ENCODE peak calls at places on chromosomes 5 and 9, in five cellular contexts. X is fibroblast of pulmonary artery, J is choroid plexus epithelial cell, S is A549, T is AG09319. O is an unnamed sample.

GRCh38 chr9:123725389-123725788 is 204.5 kb downstream of the DENND1A start:
- DNase-seq in X (no peak), J (peak), S (no peak), T (peak), O (no peak)

GRCh38 chr9:13569706-13570423 is 290.4 kb upstream of the MPDZ start:
- DNase-seq in X (peak), J (no peak), S (no peak), T (no peak), O (no peak)

GRCh38 chr5:92838253-92838652 is 742.8 kb downstream of the NR2F1-AS1 start:
- DNase-seq in X (peak), J (peak), S (peak), T (no peak), O (no peak)

GRCh38 chr9:13267743-13268142 is 11.7 kb downstream of the MPDZ start:
- DNase-seq in X (peak), J (peak), S (peak), T (no peak), O (no peak)

GRCh38 chr9:136310273-136311030 is 6.6 kb upstream of the CCDC187 start:
- DNase-seq in X (no peak), J (no peak), S (no peak), T (no peak), O (no peak)

GRCh38 chr5:171462928-171463843 is 43.7 kb downstream of the FGF18 start:
- DNase-seq in X (no peak), J (no peak), S (no peak), T (no peak), O (no peak)

GRCh38 chr5:141869514-141869913 is 8.7 kb downstream of the PCDH1 start:
- DNase-seq in X (no peak), J (no peak), S (no peak), T (no peak), O (no peak)

GRCh38 chr9:13284011-13284410 is 4.5 kb upstream of the MPDZ start:
- DNase-seq in X (no peak), J (peak), S (no peak), T (no peak), O (no peak)

GRCh38 chr5:160260881-160261815 is 31.8 kb downstream of the FABP6 start:
- DNase-seq in X (peak), J (peak), S (no peak), T (no peak), O (no peak)

GRCh38 chr9:74951725-74952151 is 974 bp downstream of the C9orf40 start:
- DNase-seq in X (peak), J (peak), S (peak), T (no peak), O (peak)

GRCh38 chr5:68894673-68895072 is 199.1 kb upstream of the SLC30A5 start:
- DNase-seq in X (no peak), J (peak), S (no peak), T (no peak), O (no peak)

GRCh38 chr5:135691116-135691515 is 112.3 kb upstream of the CXCL14 start:
- DNase-seq in X (no peak), J (no peak), S (no peak), T (no peak), O (no peak)

GRCh38 chr9:17219261-17219660 is 84.4 kb downstream of the CNTLN start:
- DNase-seq in X (peak), J (peak), S (peak), T (no peak), O (no peak)
- TF ChIP-seq CTCF in X (peak), J (peak), S (peak), T (peak), O (no peak)

GRCh38 chr5:98749046-98749445 is 24.4 kb upstream of the RGMB start:
- DNase-seq in X (no peak), J (no peak), S (no peak), T (no peak), O (no peak)

GRCh38 chr5:98755406-98755805 is 18.1 kb upstream of the RGMB start:
- DNase-seq in X (no peak), J (no peak), S (no peak), T (peak), O (no peak)

GRCh38 chr5:98753507-98753906 is 20.0 kb upstream of the RGMB start:
- DNase-seq in X (no peak), J (no peak), S (no peak), T (no peak), O (no peak)

DNA sequence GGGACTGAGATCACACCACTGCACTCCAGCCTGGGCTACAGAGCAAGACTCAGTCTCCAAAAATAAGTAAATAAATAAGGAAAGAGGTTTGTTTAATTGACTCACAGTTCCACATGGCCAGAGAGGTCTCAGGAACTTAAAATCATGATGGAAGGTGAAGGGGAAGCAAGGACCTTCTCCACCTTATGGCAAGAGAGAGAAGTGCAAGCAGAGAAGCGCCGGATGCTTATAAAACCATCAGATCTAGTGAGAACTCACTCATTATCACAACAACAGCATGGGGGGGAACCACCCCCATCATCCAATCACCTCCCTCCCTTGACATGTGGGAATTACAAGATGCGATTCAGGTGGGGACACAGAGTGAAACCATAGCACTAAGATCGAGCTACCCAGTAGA is 22.8 kb upstream of the RGMB start:
- DNase-seq in X (peak), J (peak), S (no peak), T (no peak), O (no peak)
- TF ChIP-seq CTCF in X (peak), J (peak), S (peak), T (no peak), O (no peak)

DNA sequence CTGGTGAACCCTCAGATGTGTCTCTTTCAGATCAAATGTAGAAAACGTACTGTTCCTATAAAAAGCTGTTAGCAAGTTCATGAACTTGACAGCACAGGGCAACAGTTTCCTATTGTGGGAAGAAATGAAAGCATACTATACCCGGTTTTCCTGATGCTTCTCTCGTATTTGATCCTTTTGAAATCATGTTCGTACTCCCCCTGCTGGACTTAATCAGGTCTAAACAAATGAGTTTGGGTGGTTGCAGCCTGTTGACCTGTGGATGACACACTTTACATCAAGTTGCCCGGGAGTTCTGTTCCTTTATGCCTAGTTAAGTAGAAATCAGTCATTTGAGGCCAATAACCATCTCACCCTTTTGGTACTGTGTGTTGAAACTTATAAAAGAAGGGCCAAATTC is 1992.3 kb downstream of the MAT2B start:
- DNase-seq in X (peak), J (peak), S (peak), T (no peak), O (no peak)
- TF ChIP-seq CTCF in X (no peak), J (peak), S (peak), T (no peak), O (no peak)

GRCh38 chr9:35054185-35054835 is 18.1 kb downstream of the VCP start:
- DNase-seq in X (no peak), J (no peak), S (no peak), T (no peak), O (no peak)

GRCh38 chr9:35056571-35057270 is 15.7 kb downstream of the VCP start:
- DNase-seq in X (no peak), J (no peak), S (no peak), T (no peak), O (no peak)

GRCh38 chr9:35054871-35055644 is 17.4 kb downstream of the VCP start:
- DNase-seq in X (no peak), J (no peak), S (no peak), T (no peak), O (no peak)

GRCh38 chr9:35048521-35048920 is 23.9 kb downstream of the VCP start:
- DNase-seq in X (no peak), J (no peak), S (no peak), T (no peak), O (no peak)

DNA sequence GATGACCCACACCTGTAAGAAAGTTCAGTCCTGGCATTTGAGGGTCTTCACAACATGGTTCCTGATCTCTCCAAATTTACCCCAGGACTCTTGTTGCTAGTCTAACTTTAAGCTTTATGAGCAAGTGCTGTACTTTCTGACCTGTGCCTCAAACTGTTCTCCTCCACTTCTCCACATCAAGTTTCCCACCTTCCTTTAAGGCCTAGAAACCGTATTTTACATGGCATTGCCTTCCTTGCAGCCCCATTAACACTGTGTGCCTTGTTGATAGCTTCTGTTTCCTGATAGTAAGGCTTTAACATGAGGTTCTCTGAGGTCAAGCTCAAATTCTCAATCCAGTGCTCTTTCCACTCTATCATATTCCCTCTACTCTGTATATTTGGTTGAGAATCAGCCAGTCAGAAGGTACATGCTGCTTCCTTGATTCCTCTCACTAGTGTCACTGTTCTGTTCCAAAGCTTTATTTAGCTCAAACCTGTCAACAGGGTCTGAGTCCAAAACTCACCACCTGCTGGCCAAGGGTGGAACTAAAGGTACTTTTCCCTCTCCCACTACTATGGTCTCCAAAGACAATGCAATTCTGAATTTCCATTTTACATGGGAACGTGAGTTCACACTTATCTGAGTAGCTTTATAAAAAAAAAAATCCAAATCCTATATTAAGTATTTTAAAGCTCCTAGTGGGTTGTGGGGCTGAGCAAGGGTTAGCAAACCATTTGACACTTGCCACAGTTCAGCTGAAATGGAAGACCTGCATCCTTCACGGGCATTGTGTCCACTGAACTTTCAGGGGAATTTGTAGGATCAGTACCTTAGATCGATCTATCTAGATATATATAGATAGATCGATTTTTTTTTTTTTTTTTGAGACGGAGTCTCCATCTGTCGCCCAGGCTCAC is 21.1 kb downstream of the VCP start:
- DNase-seq in X (peak), J (peak), S (peak), T (no peak), O (no peak)
- TF ChIP-seq CTCF in X (peak), J (peak), S (peak), T (peak), O (no peak)

GRCh38 chr5:64273276-64273675 is 107.6 kb downstream of the RNF180 start:
- DNase-seq in X (no peak), J (no peak), S (no peak), T (no peak), O (no peak)

DNA sequence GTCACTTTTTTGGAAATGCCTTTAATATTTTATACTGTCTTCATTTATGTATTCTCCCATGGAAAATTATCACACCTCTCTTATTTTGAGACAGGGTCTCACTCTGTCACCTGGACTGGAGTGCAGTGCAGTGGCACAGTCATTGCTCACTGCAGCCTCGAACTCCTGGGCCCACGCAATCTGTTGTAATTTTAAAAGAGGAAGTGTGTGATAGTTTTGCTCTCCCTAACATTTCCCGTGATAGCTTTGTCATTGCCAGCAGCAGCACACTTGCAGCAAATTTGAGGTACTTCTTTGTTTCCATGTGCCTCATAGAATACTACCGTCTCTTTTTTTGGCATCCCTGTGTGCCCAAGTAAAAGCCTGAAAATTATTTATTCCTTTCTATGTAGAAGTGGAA is 103.5 kb downstream of the RNF180 start:
- DNase-seq in X (no peak), J (no peak), S (no peak), T (no peak), O (no peak)
- TF ChIP-seq CTCF in X (no peak), J (no peak), S (no peak), T (no peak), O (no peak)

DNA sequence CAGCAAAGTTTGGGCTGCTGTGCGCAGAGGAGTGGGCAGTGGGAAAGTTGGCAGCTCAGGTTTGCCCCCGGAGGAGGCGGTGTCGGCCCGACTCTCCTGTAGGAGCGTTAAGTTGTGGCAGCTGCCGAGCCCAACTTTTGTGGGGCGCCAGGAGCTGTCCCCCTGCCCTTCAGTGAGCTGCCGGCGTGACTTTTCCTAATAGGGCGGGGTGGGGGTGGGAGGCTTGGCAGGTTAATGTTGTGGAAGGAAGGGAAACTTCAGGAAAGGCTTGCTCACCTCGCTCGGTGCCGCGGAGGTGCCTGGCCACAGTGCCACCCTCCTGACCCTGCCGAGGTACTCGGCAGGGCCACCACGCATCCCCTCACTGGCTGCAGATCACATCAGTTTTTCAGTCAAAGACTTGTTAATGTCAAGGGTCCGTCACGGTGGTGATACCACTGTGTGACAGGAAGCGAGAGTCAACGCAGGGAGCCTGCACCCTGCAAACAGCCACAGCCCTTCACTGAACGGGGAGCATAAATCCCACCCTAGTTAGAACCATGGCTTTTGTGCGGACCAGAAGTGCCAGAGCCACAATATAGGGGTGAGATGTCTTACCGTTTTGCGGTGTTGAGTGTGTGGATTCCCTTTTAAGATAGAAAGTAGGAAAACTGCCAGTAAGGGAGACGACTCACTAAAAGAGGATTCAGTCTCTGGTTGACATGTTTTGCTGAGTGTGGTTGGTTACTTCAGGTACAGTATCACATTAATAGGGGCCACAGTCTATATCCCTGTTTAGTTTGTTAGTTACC is 746 bp downstream of the LNPEP start:
- DNase-seq in X (no peak), J (peak), S (peak), T (no peak), O (peak)
- TF ChIP-seq CTCF in X (no peak), J (no peak), S (no peak), T (no peak), O (no peak)

DNA sequence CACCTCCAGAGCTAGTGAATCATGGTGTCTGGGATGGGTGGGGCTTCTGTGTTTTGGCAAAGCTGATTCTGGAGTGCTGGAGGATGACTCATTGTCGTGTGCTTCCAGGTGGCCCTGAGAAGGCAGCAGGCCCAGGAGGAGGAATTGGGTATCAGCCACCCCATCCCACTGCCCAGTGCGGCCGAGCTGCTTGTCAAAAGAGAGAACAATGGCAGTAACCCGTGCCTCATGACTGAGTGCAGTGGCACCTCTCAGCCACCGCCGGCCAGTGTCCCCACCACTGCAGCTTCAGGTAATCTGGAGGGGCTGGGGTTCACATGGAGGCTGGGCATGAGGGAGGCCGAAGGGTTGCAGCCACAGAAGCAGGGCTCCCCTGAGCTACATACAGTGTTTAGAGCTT is 5.4 kb downstream of the DMRT1 start:
- DNase-seq in X (no peak), J (no peak), S (no peak), T (no peak), O (no peak)
- TF ChIP-seq CTCF in X (no peak), J (no peak), S (no peak), T (no peak), O (no peak)

GRCh38 chr5:168046163-168046562 is 245.3 kb upstream of the WWC1 start:
- DNase-seq in X (no peak), J (no peak), S (no peak), T (no peak), O (no peak)

GRCh38 chr5:168048486-168048885 is 243.0 kb upstream of the WWC1 start:
- DNase-seq in X (no peak), J (no peak), S (no peak), T (no peak), O (no peak)

GRCh38 chr5:168042284-168043080 is 249.0 kb upstream of the WWC1 start:
- DNase-seq in X (no peak), J (no peak), S (no peak), T (no peak), O (no peak)

GRCh38 chr5:168047669-168048111 is 243.8 kb upstream of the WWC1 start:
- DNase-seq in X (no peak), J (peak), S (no peak), T (no peak), O (no peak)

DNA sequence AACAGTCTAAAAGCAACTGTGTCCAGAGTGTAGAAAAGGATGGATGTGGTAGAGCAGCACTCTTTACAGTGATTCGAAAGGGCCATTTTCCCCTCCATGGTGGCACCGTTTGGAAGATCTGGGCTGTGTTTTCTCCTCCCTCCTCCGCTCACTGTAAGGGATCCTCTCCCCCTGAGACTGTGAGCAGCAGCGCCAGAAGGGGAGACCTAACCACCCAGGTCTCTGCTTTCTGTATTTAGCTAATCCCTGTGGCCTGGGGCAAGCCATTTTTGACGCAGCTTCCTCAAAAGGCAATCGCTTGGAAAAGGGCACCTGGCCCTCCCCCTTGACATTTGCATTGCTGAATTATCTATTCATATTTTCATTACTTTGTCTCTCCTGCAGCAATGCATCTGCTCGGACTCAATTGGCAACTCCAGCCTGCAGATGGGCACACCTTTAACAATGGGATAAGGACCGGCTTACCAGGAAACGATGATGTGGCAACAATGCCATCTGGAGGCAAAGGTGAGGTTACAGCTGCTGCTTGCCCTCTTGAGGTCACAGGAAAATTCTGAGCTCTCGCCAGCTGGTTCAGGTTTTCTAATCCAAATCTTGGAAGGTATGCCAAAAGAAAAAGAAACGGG is 244.3 kb upstream of the WWC1 start:
- DNase-seq in X (peak), J (peak), S (peak), T (no peak), O (no peak)
- TF ChIP-seq CTCF in X (peak), J (peak), S (peak), T (peak), O (no peak)

GRCh38 chr9:134551176-134551575 is 90.4 kb upstream of the COL5A1 start:
- DNase-seq in X (no peak), J (no peak), S (no peak), T (no peak), O (no peak)

GRCh38 chr9:134549336-134549735 is 92.3 kb upstream of the COL5A1 start:
- DNase-seq in X (no peak), J (no peak), S (no peak), T (no peak), O (no peak)

GRCh38 chr9:134551657-134552348 is 89.8 kb upstream of the COL5A1 start:
- DNase-seq in X (peak), J (peak), S (peak), T (peak), O (no peak)

GRCh38 chr9:134552349-134552990 is 89.1 kb upstream of the COL5A1 start:
- DNase-seq in X (no peak), J (no peak), S (no peak), T (no peak), O (no peak)

DNA sequence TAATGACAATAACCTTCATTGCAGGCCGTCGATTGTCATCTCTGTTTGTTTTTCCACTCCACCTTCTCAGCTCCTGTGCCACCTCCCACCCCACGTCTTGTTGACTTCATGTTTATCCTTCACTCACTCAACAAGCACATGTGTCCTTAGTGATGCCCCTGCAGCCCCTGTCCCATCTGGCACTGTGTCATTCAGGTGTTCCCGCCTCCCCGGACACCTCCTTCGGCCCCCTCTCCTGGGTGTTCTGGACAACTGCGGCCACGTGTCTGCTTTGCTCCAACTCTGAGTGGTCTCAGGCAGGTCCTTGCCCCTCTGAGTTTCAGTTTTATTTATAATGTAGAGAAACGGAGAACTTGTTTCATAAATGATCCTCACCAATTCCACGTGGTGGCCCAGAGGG is 91.0 kb upstream of the COL5A1 start:
- DNase-seq in X (no peak), J (no peak), S (no peak), T (no peak), O (no peak)
- TF ChIP-seq CTCF in X (no peak), J (peak), S (no peak), T (no peak), O (no peak)

O was measured in activated B cell treated with CpG ODN at 0.5 μM for 24 hours.